ENCODE peak calls at places on chromosomes 3 and 15, in four cellular contexts. N, O, F and W are unnamed samples.

GRCh38 chr3:175179055-175179454 is 319.9 kb downstream of the NAALADL2 start:
- DNase-seq in F (no peak), N (no peak), O (peak; percentile 31), W (peak; percentile 59)

GRCh38 chr15:67824157-67824899 is 981 bp upstream of the SKOR1 start:
- DNase-seq in O (no peak), N (no peak), F (no peak), W (no peak)

GRCh38 chr15:68691667-68692066 is 112.9 kb downstream of the CORO2B start:
- DNase-seq in N (no peak), F (no peak), O (no peak), W (no peak)

GRCh38 chr3:168025076-168025475 is 70.6 kb downstream of the GOLIM4 start:
- DNase-seq in F (no peak), O (no peak), N (no peak), W (no peak)

GRCh38 chr3:64377942-64378341 is 152.7 kb upstream of the PRICKLE2 start:
- DNase-seq in O (no peak), N (no peak), F (no peak), W (no peak)

GRCh38 chr3:97815149-97815917 is 6.5 kb upstream of the CRYBG3 start:
- DNase-seq in O (no peak), F (no peak), N (no peak), W (no peak)

GRCh38 chr15:36403351-36403750 is 176.1 kb upstream of the CDIN1 start:
- DNase-seq in O (no peak), N (no peak), F (no peak), W (no peak)

GRCh38 chr15:74525946-74526345 is 15.1 kb upstream of the ARID3B start:
- DNase-seq in O (peak; percentile 45), F (peak; percentile 72), N (peak; percentile 23), W (peak; percentile 85)

GRCh38 chr3:188527389-188527788 is 373.4 kb downstream of the LPP start:
- DNase-seq in N (no peak), O (no peak), F (no peak), W (no peak)

GRCh38 chr15:70783610-70784021 is 20.3 kb upstream of the UACA start:
- DNase-seq in O (peak; percentile 74), N (no peak), F (no peak), W (no peak)

GRCh38 chr15:44713006-44713966 is 2.0 kb downstream of the B2M start:
- DNase-seq in O (peak; percentile 60), N (peak; percentile 39), F (no peak), W (no peak)

GRCh38 chr15:76140069-76140454 is 80.3 kb downstream of the TMEM266 start:
- DNase-seq in F (no peak), O (no peak), N (no peak), W (no peak)

GRCh38 chr3:189908646-189909045 is 212.1 kb downstream of the P3H2 start:
- DNase-seq in N (no peak), O (peak; percentile 43), F (no peak), W (no peak)

GRCh38 chr3:64763980-64764379 is 76.2 kb upstream of the ADAMTS9 start:
- DNase-seq in O (no peak), F (no peak), N (no peak), W (no peak)

GRCh38 chr3:185999221-185999620 is 61.4 kb upstream of the TRA2B start:
- DNase-seq in N (no peak), O (no peak), F (no peak), W (no peak)

GRCh38 chr15:20358781-20359414 is 182.7 kb downstream of the GOLGA6L6 start:
- DNase-seq in O (peak; percentile 10), N (no peak), F (no peak), W (no peak)

GRCh38 chr15:52277575-52277974 is 18.0 kb downstream of the MYO5C start:
- DNase-seq in F (no peak), N (no peak), O (no peak), W (no peak)
- H3K27ac ChIP-seq in F (no peak overlapping the region), N (no peak overlapping the region), O (no peak overlapping the region), W (no peak overlapping the region)

GRCh38 chr15:42510258-42511009 is 15.0 kb downstream of the SNAP23 start:
- DNase-seq in O (no peak), F (no peak), N (no peak), W (no peak)

GRCh38 chr15:42508263-42508690 is 12.8 kb downstream of the SNAP23 start:
- DNase-seq in N (peak; percentile 22), O (no peak), F (no peak), W (no peak)

GRCh38 chr15:42507514-42507913 is 12.1 kb downstream of the SNAP23 start:
- DNase-seq in F (no peak), N (no peak), O (no peak), W (no peak)

DNA sequence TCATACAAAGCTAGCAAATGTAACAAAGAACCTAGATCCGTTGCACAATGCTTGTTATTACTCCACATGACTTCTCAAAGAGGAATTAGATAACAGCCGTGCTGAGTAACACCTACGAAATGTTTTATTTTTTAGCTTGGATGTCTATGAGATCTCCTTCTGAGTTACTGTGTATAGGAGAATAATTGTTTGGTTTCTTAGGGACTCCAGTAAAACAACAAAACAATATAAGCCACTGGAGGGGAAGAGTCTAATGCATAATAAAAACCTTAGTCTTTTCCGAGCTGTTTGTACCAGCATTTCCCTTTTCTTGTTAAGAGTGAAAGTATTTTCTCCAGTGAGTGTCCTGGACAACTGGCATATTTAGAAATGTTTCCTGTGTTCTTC is 15.6 kb downstream of the SNAP23 start:
- DNase-seq in F (no peak), O (no peak), N (no peak), W (no peak)
- TF ChIP-seq REST in F (no peak), O (no peak), N (no peak), W (no peak)

DNA sequence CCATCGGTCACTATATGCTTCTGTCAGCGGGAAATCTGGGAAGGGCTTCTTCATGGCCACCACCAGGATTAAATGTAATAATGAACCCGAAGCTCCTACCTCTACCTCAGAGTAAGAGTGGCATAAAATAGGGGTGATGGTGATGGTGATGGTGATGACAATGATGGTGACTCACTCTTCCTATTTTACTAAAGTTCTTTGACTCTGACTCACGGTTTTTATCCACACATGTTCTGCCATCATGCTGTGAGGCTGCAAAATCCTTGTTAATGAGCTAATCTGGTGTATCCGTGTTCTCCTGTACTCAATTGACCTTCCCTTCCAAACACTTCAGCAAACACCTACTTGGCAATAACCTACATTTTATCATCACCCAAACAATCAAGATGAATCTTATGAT is 18.3 kb upstream of the FOXP1 start:
- DNase-seq in F (no peak), N (no peak), O (peak; percentile 7), W (no peak)
- H3K27ac ChIP-seq in F (no peak overlapping the region), N (no peak overlapping the region), O (no peak overlapping the region), W (no peak overlapping the region)

DNA sequence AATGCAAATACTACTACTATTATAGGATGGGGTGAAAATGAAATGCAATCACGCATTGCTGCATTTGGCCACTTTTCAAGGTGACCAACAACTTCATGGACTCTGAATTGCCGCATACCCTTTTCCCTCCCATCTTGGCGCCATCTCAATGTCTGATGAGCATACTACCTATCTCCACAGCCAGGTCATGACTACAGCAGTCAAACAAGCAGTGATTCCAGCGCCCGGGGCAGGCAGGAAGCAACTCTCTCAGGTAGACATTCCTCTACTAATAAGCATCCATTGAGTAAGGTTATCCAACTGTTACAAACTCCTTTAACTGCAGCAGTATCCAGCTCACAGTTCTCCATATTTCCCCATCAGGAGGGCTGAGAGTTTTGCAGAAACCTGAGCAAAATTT is 155.4 kb downstream of the ADAMTS17 start:
- DNase-seq in O (no peak), N (no peak), F (no peak), W (no peak)
- TF ChIP-seq REST in O (no peak), N (no peak), F (no peak), W (no peak)

GRCh38 chr3:187360523-187361060 is 7.6 kb upstream of the RTP4 start:
- DNase-seq in O (no peak), N (no peak), F (no peak), W (no peak)

GRCh38 chr3:187361835-187362234 is 6.3 kb upstream of the RTP4 start:
- DNase-seq in F (no peak), N (no peak), O (no peak), W (no peak)

DNA sequence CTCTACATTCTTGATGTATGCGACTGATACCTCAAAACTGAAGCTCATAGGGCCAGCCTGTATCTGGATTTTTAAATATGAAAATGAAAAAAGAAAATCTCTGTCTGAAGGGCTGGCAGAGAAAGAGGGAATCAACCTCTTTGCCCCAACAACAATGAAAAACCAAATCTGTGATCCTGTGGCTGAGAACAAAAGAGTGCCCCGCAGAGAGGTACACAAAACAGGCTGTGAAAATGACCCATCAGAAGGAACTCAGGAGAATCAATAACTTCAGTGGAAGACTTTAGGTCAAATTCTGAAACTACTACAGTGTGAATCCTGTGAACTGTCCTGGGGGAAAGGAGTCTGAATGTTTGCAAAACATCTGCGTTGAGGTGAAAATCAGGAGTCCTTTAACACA is 8.1 kb upstream of the RTP4 start:
- DNase-seq in N (no peak), F (no peak), O (no peak), W (no peak)
- H3K27ac ChIP-seq in N (no peak overlapping the region), F (no peak overlapping the region), O (no peak overlapping the region), W (peak overlapping the region; percentile 14)

DNA sequence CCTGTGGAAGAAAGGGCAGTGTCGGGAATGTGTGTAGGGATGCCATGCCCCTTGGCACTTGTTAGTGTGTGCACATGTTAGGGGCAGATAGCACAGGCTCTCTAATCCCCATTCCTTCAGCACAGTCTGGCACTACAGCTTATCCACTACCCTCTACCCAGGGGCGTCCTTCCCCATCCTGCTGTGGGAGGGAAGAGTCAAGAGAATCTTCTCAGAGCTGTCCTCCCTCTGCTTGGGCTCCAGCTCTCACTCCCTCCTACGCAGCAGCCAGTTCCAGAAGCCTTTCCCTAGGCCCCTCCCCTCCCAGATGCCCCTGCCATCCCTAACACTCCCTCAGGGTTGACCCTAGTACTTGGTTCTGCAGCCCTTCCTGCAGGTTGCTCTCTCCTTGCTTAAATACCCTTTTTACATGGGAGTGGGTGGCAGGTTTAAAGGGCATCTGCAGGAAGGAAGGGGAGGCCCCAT is 815 bp upstream of the GRM2 start:
- DNase-seq in O (no peak), F (no peak), N (no peak), W (no peak)
- TF ChIP-seq REST in O (no peak), F (no peak), N (no peak), W (no peak)

GRCh38 chr3:43005253-43005652 is 26.1 kb downstream of the GASK1A start:
- DNase-seq in O (no peak), F (no peak), N (no peak), W (no peak)
- H3K27ac ChIP-seq in O (no peak overlapping the region), F (no peak overlapping the region), N (no peak overlapping the region), W (no peak overlapping the region)

GRCh38 chr3:160399347-160400047 is at the start of gene SMC4:
- DNase-seq in N (peak; percentile 67), O (peak; percentile 93), F (peak; percentile 87), W (peak; percentile 83)
- TF ChIP-seq REST in N (no peak), O (no peak), F (no peak), W (peak; percentile 39)

DNA sequence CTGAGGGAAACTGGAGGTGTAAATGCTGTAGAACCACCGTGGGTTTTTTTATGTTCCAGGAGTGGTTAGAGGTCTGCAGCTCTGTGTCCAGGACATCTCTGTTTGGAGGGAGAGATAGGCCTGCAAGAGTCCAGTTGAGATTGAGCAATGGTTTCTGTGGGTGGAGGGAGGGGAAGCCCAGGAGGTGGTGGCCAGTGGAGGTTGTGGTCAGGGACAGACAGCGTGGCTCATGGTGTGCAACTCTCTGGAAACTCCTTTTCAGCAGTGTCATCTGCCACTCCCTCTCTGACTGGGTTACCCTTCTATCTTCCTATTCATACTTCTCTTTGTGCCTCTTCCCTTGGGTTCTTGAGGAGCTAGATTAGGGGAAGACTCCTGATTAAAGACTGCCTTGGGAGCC is 9.6 kb downstream of the XCR1 start:
- DNase-seq in O (no peak), N (no peak), F (no peak), W (no peak)
- H3K27ac ChIP-seq in O (no peak overlapping the region), N (no peak overlapping the region), F (no peak overlapping the region), W (no peak overlapping the region)